ENCODE peak calls at places on chromosomes 11 and 22, in seven cellular contexts. Y is left lung; K is substantia nigra; O is CD4-positive, alpha-beta T cell; E is mesendoderm; S is Karpas-422; H is SK-N-MC. V is an unnamed sample.

GRCh38 chr11:101407324-101407723 is 176.5 kb downstream of the TRPC6 start:
- DNase-seq in Y (no peak), K (no peak), O (no peak), E (no peak), S (no peak), H (no peak), V (no peak)

GRCh38 chr11:78449866-78450265 is 32.2 kb upstream of the GAB2 start:
- DNase-seq in Y (no peak), K (no peak), O (no peak), E (no peak), S (no peak), H (no peak), V (no peak)

GRCh38 chr22:44901301-44901700 is 108.5 kb downstream of the PHF21B start:
- DNase-seq in Y (no peak), K (no peak), O (no peak), E (peak), S (no peak), H (no peak), V (no peak)

GRCh38 chr11:57308426-57309060 is 16.2 kb downstream of the TNKS1BP1 start:
- DNase-seq in Y (no peak), K (no peak), O (no peak), E (no peak), S (no peak), H (no peak), V (no peak)

GRCh38 chr11:14619580-14619979 is 24.0 kb upstream of the PDE3B start:
- DNase-seq in Y (no peak), K (no peak), O (no peak), E (no peak), S (no peak), H (no peak), V (no peak)

GRCh38 chr11:92830382-92831148 is 138.9 kb upstream of the MTNR1B start:
- DNase-seq in Y (no peak), K (no peak), O (no peak), E (no peak), S (peak), H (no peak), V (no peak)

GRCh38 chr22:50114221-50114981 is 24.6 kb downstream of the MOV10L1 start:
- DNase-seq in Y (peak), K (no peak), O (no peak), E (no peak), S (no peak), H (no peak), V (no peak)

GRCh38 chr11:41536001-41536568 is 76.6 kb upstream of the LRRC4C start:
- DNase-seq in Y (no peak), K (no peak), O (no peak), E (no peak), S (no peak), H (no peak), V (no peak)

GRCh38 chr11:16909375-16910035 is 104.7 kb downstream of the PLEKHA7 start:
- DNase-seq in Y (no peak), K (no peak), O (no peak), E (no peak), S (no peak), H (no peak), V (no peak)

GRCh38 chr11:131108780-131109179 is 192.5 kb upstream of the SNX19 start:
- DNase-seq in Y (no peak), K (no peak), O (no peak), E (peak), S (no peak), H (no peak), V (no peak)

GRCh38 chr11:17445240-17445795 is 31.3 kb downstream of the ABCC8 start:
- DNase-seq in Y (no peak), K (no peak), O (no peak), E (no peak), S (no peak), H (peak), V (no peak)

GRCh38 chr22:23913306-23913660 is 19.1 kb downstream of the MIF start:
- DNase-seq in Y (no peak), K (no peak), O (no peak), E (no peak), S (peak), H (no peak), V (no peak)

GRCh38 chr22:32411388-32411787 is 659 bp downstream of the RTCB start:
- DNase-seq in Y (no peak), K (no peak), O (no peak), E (peak), S (peak), H (no peak), V (peak)

GRCh38 chr22:19723165-19723989 is at the start of gene GP1BB:
- DNase-seq in Y (no peak), K (no peak), O (peak), E (peak), S (no peak), H (no peak), V (peak)

GRCh38 chr11:117743121-117743815 is 53.7 kb downstream of the DSCAML1 start:
- DNase-seq in Y (no peak), K (no peak), O (no peak), E (peak), S (no peak), H (no peak), V (no peak)

GRCh38 chr22:25134451-25134850 is 65.2 kb upstream of the CRYBB3 start:
- DNase-seq in Y (no peak), K (no peak), O (no peak), E (no peak), S (no peak), H (no peak), V (no peak)

GRCh38 chr11:78708388-78708787 is 133.7 kb upstream of the NARS2 start:
- DNase-seq in Y (no peak), K (no peak), O (no peak), E (peak), S (no peak), H (no peak), V (peak)

GRCh38 chr22:41285441-41285819 is 557 bp downstream of the RANGAP1 start:
- DNase-seq in Y (peak), K (peak), O (peak), E (peak), S (peak), H (no peak), V (peak)

GRCh38 chr11:119347940-119348339 is 1.4 kb upstream of the MFRP start:
- DNase-seq in Y (no peak), K (no peak), O (no peak), E (no peak), S (no peak), H (no peak), V (no peak)

GRCh38 chr22:47172771-47173534 is 410.5 kb downstream of the TBC1D22A start:
- DNase-seq in Y (peak), K (no peak), O (no peak), E (no peak), S (no peak), H (no peak), V (no peak)

GRCh38 chr22:37566329-37566837 is 6.1 kb downstream of the CDC42EP1 start:
- DNase-seq in Y (peak), K (peak), O (peak), E (no peak), S (no peak), H (no peak), V (no peak)

GRCh38 chr11:36564376-36565032 is 3.3 kb upstream of the RAG1 start:
- DNase-seq in Y (no peak), K (peak), O (peak), E (peak), S (peak), H (peak), V (peak)

GRCh38 chr11:100759106-100759505 is 72.0 kb downstream of the ARHGAP42 start:
- DNase-seq in Y (no peak), K (no peak), O (no peak), E (peak), S (no peak), H (no peak), V (no peak)

GRCh38 chr22:30340911-30341685 is 14.4 kb upstream of the TBC1D10A start:
- DNase-seq in Y (no peak), K (peak), O (no peak), E (no peak), S (no peak), H (no peak), V (no peak)

GRCh38 chr22:27626675-27627443 is 174.7 kb downstream of the MN1 start:
- DNase-seq in Y (no peak), K (no peak), O (no peak), E (peak), S (no peak), H (no peak), V (no peak)

GRCh38 chr22:50215297-50216049 is 14.7 kb downstream of the SELENOO start:
- DNase-seq in Y (peak), K (no peak), O (no peak), E (no peak), S (no peak), H (no peak), V (no peak)

GRCh38 chr11:70116386-70117077 is 38.4 kb downstream of the ANO1 start:
- DNase-seq in Y (peak), K (no peak), O (no peak), E (no peak), S (no peak), H (no peak), V (no peak)

GRCh38 chr11:117313828-117314768 is 2.0 kb downstream of the BACE1 start:
- DNase-seq in Y (no peak), K (no peak), O (no peak), E (no peak), S (no peak), H (no peak), V (no peak)

GRCh38 chr11:44942029-44942710 is 8.5 kb downstream of the TP53I11 start:
- DNase-seq in Y (no peak), K (no peak), O (no peak), E (no peak), S (no peak), H (no peak), V (no peak)

GRCh38 chr11:44944853-44945235 is 5.8 kb downstream of the TP53I11 start:
- DNase-seq in Y (peak), K (no peak), O (no peak), E (peak), S (no peak), H (no peak), V (no peak)

GRCh38 chr11:44944181-44944852 is 6.4 kb downstream of the TP53I11 start:
- DNase-seq in Y (no peak), K (no peak), O (no peak), E (peak), S (no peak), H (no peak), V (no peak)

GRCh38 chr11:44943118-44943517 is 7.6 kb downstream of the TP53I11 start:
- DNase-seq in Y (peak), K (peak), O (no peak), E (no peak), S (peak), H (no peak), V (no peak)

GRCh38 chr11:44943696-44944095 is 7.0 kb downstream of the TP53I11 start:
- DNase-seq in Y (no peak), K (no peak), O (no peak), E (no peak), S (no peak), H (no peak), V (no peak)
- H3K27ac ChIP-seq in Y (no peak), K (no peak), O (no peak), E (no peak), S (no peak), H (no peak), V (no peak)

DNA sequence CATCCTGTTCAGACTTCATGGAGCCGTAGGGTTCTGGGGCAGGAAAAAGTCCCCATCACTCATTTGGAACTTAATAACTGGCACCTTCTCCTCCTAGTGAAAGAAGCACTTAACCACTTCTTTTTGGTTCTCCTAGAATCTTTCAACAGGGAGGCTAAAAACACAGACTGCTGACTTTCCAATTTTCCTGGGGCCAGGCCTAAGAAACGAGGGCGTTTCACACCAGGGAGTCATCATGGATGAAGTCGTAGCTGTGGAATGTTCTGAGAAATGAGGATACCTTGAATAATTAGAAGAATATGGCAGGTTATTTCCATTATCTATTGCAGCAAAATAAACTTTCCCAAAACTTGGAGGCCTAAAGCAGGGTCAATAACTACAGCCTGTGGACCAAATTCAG is 26.0 kb upstream of the API5 start:
- DNase-seq in Y (no peak), K (no peak), O (no peak), E (peak), S (no peak), H (no peak), V (no peak)
- H3K27ac ChIP-seq in Y (no peak), K (no peak), O (no peak), E (no peak), S (no peak), H (no peak), V (no peak)

DNA sequence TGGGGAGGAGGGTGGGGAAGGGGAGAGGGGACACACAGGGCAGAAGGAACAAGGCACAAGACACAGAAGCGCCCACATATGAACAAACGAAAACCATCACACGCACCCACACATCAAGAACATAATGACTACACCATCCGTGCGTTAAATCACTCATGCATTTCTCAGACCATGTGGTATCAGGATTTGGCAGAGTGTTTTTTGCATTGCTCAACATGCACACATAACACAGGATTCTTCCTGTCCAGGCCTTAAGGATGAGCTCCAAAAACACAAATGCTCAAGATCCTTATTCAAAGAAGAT is 309.5 kb downstream of the CADM1 start:
- DNase-seq in Y (no peak), K (no peak), O (no peak), E (no peak), S (no peak), H (no peak), V (no peak)
- H3K27ac ChIP-seq in Y (no peak), K (no peak), O (no peak), E (no peak), S (no peak), H (no peak), V (no peak)

GRCh38 chr11:133263332-133263731 is 269.0 kb downstream of the OPCML start:
- DNase-seq in Y (no peak), K (no peak), O (no peak), E (no peak), S (no peak), H (no peak), V (no peak)
- H3K27ac ChIP-seq in Y (no peak), K (no peak), O (no peak), E (no peak), S (no peak), H (no peak), V (no peak)

DNA sequence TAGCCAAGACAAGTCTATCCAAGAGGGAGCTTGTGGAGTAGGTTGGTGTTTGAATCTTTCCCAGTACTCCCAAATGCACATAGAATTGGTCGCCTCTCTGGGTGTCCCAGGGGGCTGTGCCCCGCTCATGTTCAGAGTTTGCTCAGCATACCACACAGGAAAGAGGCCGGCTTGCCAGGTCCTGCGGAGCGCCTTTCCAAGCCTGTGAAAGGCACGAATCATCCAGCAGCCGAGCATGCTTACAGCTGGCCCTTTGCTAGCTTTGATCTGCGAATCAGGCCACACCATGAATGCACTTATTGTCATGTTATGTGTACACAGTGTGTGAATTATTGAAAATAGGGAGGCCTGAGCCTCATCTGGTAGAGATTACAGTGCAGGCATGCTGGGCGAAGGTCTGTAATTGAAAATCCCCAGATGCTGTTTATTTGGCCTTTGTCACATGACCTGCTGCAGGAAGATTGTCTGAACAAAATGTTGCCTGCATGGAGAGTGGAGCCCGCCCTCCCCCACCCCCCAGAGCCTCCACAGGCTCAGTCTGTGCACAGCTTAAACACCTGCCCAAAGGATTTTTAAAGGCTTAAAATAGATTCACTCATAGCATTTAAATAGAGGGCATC is 163.3 kb upstream of the RASSF10 start:
- DNase-seq in Y (no peak), K (peak), O (no peak), E (peak), S (no peak), H (no peak), V (peak)
- H3K27ac ChIP-seq in Y (no peak), K (peak), O (no peak), E (no peak), S (no peak), H (peak), V (peak)

DNA sequence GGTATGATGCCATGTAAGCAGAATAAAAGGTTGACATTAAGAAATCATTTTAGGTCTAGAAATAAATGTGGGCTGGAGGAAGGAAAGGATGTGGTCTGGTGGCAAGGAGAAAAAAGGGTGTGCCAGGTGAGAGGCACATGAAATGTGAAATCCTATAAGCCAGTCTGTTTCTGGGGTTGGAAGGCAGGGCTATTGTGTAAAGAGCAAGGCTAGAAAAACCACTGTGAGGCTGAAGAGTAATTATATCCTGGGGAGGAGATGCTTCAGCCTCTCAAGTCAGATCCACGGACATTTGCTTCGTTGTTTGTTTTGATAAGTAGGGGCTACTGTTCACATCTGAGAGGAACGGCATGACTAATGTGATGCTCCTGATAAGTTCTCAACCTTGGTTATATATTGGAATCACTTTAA is 77.5 kb upstream of the CTSC start:
- DNase-seq in Y (no peak), K (no peak), O (no peak), E (no peak), S (no peak), H (no peak), V (no peak)
- H3K27ac ChIP-seq in Y (peak), K (no peak), O (no peak), E (no peak), S (no peak), H (no peak), V (no peak)

GRCh38 chr11:1333091-1333772 is 23.8 kb upstream of the TOLLIP start:
- DNase-seq in Y (no peak), K (no peak), O (no peak), E (no peak), S (no peak), H (no peak), V (no peak)

GRCh38 chr11:1333860-1334259 is 24.4 kb upstream of the TOLLIP start:
- DNase-seq in Y (no peak), K (no peak), O (no peak), E (no peak), S (no peak), H (no peak), V (no peak)

GRCh38 chr11:1336836-1337646 is 27.6 kb upstream of the TOLLIP start:
- DNase-seq in Y (peak), K (no peak), O (peak), E (peak), S (no peak), H (no peak), V (peak)

GRCh38 chr11:1335811-1336761 is 26.7 kb upstream of the TOLLIP start:
- DNase-seq in Y (peak), K (peak), O (peak), E (peak), S (no peak), H (peak), V (peak)

DNA sequence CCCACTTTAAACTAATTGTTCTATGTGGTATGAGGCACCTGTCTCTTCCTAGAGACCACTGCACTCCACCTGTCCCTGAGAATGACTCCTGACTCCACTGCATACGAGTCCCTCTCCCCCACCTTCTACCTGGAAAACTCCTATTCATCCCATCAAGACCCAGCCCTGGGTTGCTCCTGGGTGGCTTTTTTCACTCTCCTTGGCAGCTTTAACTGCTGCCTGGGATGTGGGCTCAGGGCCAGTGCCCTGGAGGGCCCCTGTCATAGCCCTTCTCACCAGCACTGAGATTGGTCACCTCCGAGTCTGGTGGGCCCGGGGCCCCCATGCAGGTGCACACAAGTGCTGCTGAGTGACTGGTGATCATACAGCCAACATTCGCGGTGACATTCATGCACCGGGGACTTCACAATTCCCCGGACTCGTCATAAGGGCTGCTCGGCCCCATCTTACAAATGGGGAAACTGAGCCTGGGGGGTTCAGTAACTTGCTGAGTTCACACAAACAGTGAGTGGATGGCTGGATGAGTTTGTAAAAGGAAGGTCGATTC is 25.9 kb upstream of the TOLLIP start:
- DNase-seq in Y (no peak), K (no peak), O (no peak), E (no peak), S (no peak), H (no peak), V (no peak)
- H3K27ac ChIP-seq in Y (peak), K (no peak), O (no peak), E (no peak), S (no peak), H (peak), V (no peak)

DNA sequence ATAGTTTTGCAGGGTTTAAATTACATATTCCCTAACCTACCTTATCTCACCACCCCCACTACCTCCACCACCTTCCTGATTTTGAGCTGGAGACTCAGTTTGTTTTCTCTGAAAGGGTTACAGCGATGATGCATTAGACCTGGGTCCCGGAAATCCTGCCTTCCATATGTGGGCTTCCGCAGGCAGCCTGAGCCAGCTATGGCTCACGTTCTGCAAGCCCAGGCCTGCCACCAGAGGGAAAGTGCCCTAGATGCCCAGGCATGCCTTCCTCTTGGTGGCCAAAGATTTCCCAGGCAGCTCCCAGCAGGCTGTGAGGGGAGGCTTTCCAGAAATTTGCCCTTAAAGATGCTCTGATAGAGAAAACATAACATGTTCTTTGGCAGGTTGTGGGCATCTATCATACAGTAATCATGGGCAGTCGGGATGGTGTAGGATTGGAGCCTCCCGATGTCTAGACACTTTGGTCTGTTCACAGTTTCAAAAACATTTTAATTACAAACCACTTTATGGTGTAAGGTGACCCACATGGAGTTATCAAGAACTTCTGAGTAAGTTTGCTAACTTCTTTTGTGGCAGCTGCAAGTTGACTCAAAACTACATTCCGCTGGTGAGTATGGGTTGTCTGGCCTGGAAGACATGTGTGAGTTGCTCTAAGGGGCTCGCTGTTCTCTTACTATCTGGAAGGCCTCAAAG is 79.3 kb downstream of the MICAL2 start:
- DNase-seq in Y (no peak), K (no peak), O (peak), E (no peak), S (no peak), H (no peak), V (no peak)
- H3K27ac ChIP-seq in Y (no peak), K (no peak), O (no peak), E (no peak), S (no peak), H (no peak), V (no peak)

GRCh38 chr11:96161271-96162089 is 181.5 kb downstream of the MAML2 start:
- DNase-seq in Y (no peak), K (no peak), O (no peak), E (no peak), S (no peak), H (no peak), V (peak)
- H3K27ac ChIP-seq in Y (no peak), K (no peak), O (no peak), E (no peak), S (no peak), H (no peak), V (peak)

GRCh38 chr11:3124821-3125220 is 40.3 kb downstream of the OSBPL5 start:
- DNase-seq in Y (peak), K (no peak), O (no peak), E (no peak), S (no peak), H (no peak), V (no peak)
- H3K27ac ChIP-seq in Y (no peak), K (no peak), O (no peak), E (no peak), S (no peak), H (no peak), V (no peak)

V was measured in GM23338.